ENCODE peak calls at places on chromosomes 4 and X, in ten cellular contexts. One of them, this sample, is unnamed.
A peak's percentile ranks its signal among the peaks of the same experiment; 100 is the strongest.

GRCh38 chr4:140150886-140151699 is 2.9 kb downstream of the MAML3 start:
- DNase-seq in GM23338: peak; percentile 94
- DNase-seq in SK-N-SH: peak; percentile 84
- DNase-seq in OCI-LY7: peak; percentile 83
- DNase-seq in A549: peak; percentile 55
- DNase-seq in hepatocyte: peak; percentile 93
- DNase-seq in neural progenitor cell: peak; percentile 93
- DNase-seq in PC-3: peak; percentile 86
- DNase-seq in neuronal stem cell: peak; percentile 91
- DNase-seq in fibroblast of lung: peak; percentile 97
- DNase-seq in this sample: peak; percentile 90

GRCh38 chr4:182294436-182294835 is 51.2 kb downstream of the TENM3 start:
- DNase-seq in fibroblast of lung: no peak
- DNase-seq in hepatocyte: no peak
- DNase-seq in PC-3: no peak
- DNase-seq in neuronal stem cell: no peak
- DNase-seq in OCI-LY7: no peak
- DNase-seq in neural progenitor cell: no peak
- DNase-seq in SK-N-SH: no peak
- DNase-seq in A549: no peak
- DNase-seq in GM23338: no peak
- DNase-seq in this sample: no peak

GRCh38 chrX:71175531-71175930 is 30.9 kb downstream of the NLGN3 start:
- DNase-seq in neuronal stem cell: no peak
- DNase-seq in neural progenitor cell: no peak
- DNase-seq in SK-N-SH: no peak
- DNase-seq in A549: no peak
- DNase-seq in PC-3: no peak
- DNase-seq in fibroblast of lung: no peak
- DNase-seq in OCI-LY7: no peak
- DNase-seq in hepatocyte: no peak
- DNase-seq in GM23338: no peak
- DNase-seq in this sample: no peak

GRCh38 chr4:154606728-154607723 is 5.4 kb downstream of the FGG start:
- DNase-seq in hepatocyte: no peak
- DNase-seq in GM23338: no peak
- DNase-seq in neuronal stem cell: no peak
- DNase-seq in A549: no peak
- DNase-seq in OCI-LY7: no peak
- DNase-seq in neural progenitor cell: no peak
- DNase-seq in PC-3: no peak
- DNase-seq in SK-N-SH: no peak
- DNase-seq in fibroblast of lung: no peak
- DNase-seq in this sample: no peak

GRCh38 chrX:138946941-138947340 is 235.4 kb upstream of the FGF13 start:
- DNase-seq in PC-3: peak; percentile 24
- DNase-seq in OCI-LY7: no peak
- DNase-seq in SK-N-SH: no peak
- DNase-seq in neural progenitor cell: no peak
- DNase-seq in A549: no peak
- DNase-seq in fibroblast of lung: no peak
- DNase-seq in GM23338: no peak
- DNase-seq in hepatocyte: no peak
- DNase-seq in neuronal stem cell: no peak
- DNase-seq in this sample: no peak

GRCh38 chr4:3521621-3522325 is 10.4 kb downstream of the LRPAP1 start:
- DNase-seq in neural progenitor cell: no peak
- DNase-seq in neuronal stem cell: no peak
- DNase-seq in GM23338: no peak
- DNase-seq in SK-N-SH: no peak
- DNase-seq in fibroblast of lung: no peak
- DNase-seq in hepatocyte: no peak
- DNase-seq in PC-3: no peak
- DNase-seq in OCI-LY7: no peak
- DNase-seq in A549: no peak
- DNase-seq in this sample: no peak

GRCh38 chrX:96386325-96386724 is 298.3 kb upstream of the DIAPH2 start:
- DNase-seq in neuronal stem cell: no peak
- DNase-seq in SK-N-SH: no peak
- DNase-seq in OCI-LY7: no peak
- DNase-seq in neural progenitor cell: no peak
- DNase-seq in hepatocyte: no peak
- DNase-seq in PC-3: no peak
- DNase-seq in A549: no peak
- DNase-seq in GM23338: no peak
- DNase-seq in fibroblast of lung: no peak
- DNase-seq in this sample: peak; percentile 88

GRCh38 chrX:19347916-19348315 is 4.2 kb downstream of the PDHA1 start:
- DNase-seq in hepatocyte: no peak
- DNase-seq in neuronal stem cell: no peak
- DNase-seq in SK-N-SH: no peak
- DNase-seq in PC-3: no peak
- DNase-seq in A549: no peak
- DNase-seq in neural progenitor cell: no peak
- DNase-seq in OCI-LY7: no peak
- DNase-seq in fibroblast of lung: no peak
- DNase-seq in GM23338: no peak
- DNase-seq in this sample: no peak

GRCh38 chrX:53440631-53441517 is 6.7 kb upstream of the HSD17B10 start:
- DNase-seq in A549: peak; percentile 37
- DNase-seq in SK-N-SH: peak; percentile 27
- DNase-seq in fibroblast of lung: peak; percentile 73
- DNase-seq in hepatocyte: peak; percentile 53
- DNase-seq in OCI-LY7: no peak
- DNase-seq in PC-3: peak; percentile 72
- DNase-seq in neural progenitor cell: peak; percentile 36
- DNase-seq in GM23338: peak; percentile 30
- DNase-seq in neuronal stem cell: no peak
- DNase-seq in this sample: no peak

GRCh38 chr4:142708231-142708630 is 137.9 kb downstream of the INPP4B start:
- DNase-seq in PC-3: no peak
- DNase-seq in A549: no peak
- DNase-seq in GM23338: peak; percentile 63
- DNase-seq in SK-N-SH: no peak
- DNase-seq in hepatocyte: no peak
- DNase-seq in OCI-LY7: no peak
- DNase-seq in fibroblast of lung: no peak
- DNase-seq in neuronal stem cell: no peak
- DNase-seq in neural progenitor cell: no peak
- DNase-seq in this sample: no peak

GRCh38 chr4:97507587-97508245 is 635.6 kb downstream of the STPG2 start:
- DNase-seq in A549: no peak
- DNase-seq in SK-N-SH: no peak
- DNase-seq in PC-3: peak; percentile 55
- DNase-seq in neuronal stem cell: no peak
- DNase-seq in OCI-LY7: no peak
- DNase-seq in neural progenitor cell: no peak
- DNase-seq in hepatocyte: no peak
- DNase-seq in GM23338: peak; percentile 8
- DNase-seq in fibroblast of lung: no peak
- DNase-seq in this sample: no peak

GRCh38 chrX:155148724-155149537 is 67.3 kb upstream of the VBP1 start:
- DNase-seq in neuronal stem cell: peak; percentile 0
- DNase-seq in hepatocyte: no peak
- DNase-seq in fibroblast of lung: peak; percentile 16
- DNase-seq in neural progenitor cell: peak; percentile 45
- DNase-seq in PC-3: peak; percentile 40
- DNase-seq in A549: peak; percentile 5
- DNase-seq in SK-N-SH: peak; percentile 14
- DNase-seq in OCI-LY7: peak; percentile 17
- DNase-seq in GM23338: peak; percentile 65
- DNase-seq in this sample: no peak

GRCh38 chrX:10137516-10137915 is 19.3 kb upstream of the CLCN4 start:
- DNase-seq in neural progenitor cell: no peak
- DNase-seq in hepatocyte: no peak
- DNase-seq in GM23338: no peak
- DNase-seq in SK-N-SH: no peak
- DNase-seq in PC-3: no peak
- DNase-seq in neuronal stem cell: no peak
- DNase-seq in OCI-LY7: no peak
- DNase-seq in A549: no peak
- DNase-seq in fibroblast of lung: no peak
- DNase-seq in this sample: no peak

GRCh38 chr4:168509786-168510185 is 12.9 kb downstream of the PALLD start:
- DNase-seq in OCI-LY7: no peak
- DNase-seq in GM23338: no peak
- DNase-seq in neural progenitor cell: no peak
- DNase-seq in PC-3: no peak
- DNase-seq in A549: no peak
- DNase-seq in neuronal stem cell: no peak
- DNase-seq in fibroblast of lung: peak; percentile 90
- DNase-seq in SK-N-SH: no peak
- DNase-seq in hepatocyte: no peak
- DNase-seq in this sample: no peak

GRCh38 chr4:125750827-125751466 is 436.2 kb downstream of the FAT4 start:
- DNase-seq in SK-N-SH: peak; percentile 29
- DNase-seq in neural progenitor cell: peak; percentile 70
- DNase-seq in A549: peak; percentile 17
- DNase-seq in OCI-LY7: no peak
- DNase-seq in GM23338: peak; percentile 80
- DNase-seq in hepatocyte: peak; percentile 43
- DNase-seq in neuronal stem cell: peak; percentile 41
- DNase-seq in fibroblast of lung: peak; percentile 69
- DNase-seq in PC-3: peak; percentile 62
- DNase-seq in this sample: no peak

DNA sequence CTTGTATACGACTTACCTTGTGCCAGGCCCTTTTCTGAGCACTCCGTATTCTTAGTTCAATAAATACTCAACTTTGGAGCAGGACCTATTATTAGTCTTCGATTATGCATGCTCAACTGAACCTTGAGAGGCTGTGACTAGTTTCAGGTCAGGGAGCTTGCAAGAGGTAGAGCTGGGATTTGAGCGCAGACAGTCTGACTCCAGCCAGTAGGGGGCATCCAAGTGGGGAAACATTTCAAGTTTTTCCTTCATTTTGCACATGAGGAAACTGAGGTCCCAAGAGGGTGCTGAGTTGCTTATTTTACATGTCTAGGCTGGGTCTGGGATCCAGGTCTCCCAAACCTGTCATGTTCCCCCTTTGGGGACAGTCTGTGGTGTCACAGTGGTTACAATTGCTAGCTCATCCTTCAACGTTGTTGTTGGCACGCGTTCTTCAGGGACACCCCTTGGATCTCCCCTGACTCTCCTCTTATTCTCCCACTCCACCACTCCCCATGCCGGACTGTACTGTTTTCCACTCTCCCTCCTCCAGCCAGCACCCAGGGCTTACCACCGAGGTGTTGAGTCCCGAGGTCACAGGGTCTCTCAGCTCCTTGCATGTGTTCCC is 6.7 kb upstream of the PRICKLE3 start:
- DNase-seq in PC-3: peak; percentile 41
- DNase-seq in neural progenitor cell: peak; percentile 60
- DNase-seq in GM23338: peak; percentile 67
- DNase-seq in SK-N-SH: no peak
- DNase-seq in neuronal stem cell: no peak
- DNase-seq in A549: no peak
- DNase-seq in fibroblast of lung: peak; percentile 21
- DNase-seq in hepatocyte: no peak
- DNase-seq in OCI-LY7: peak; percentile 49
- DNase-seq in this sample: peak; percentile 32
- H3K4me2 ChIP-seq in PC-3: peak overlapping the region; percentile 84
- H3K4me2 ChIP-seq in neural progenitor cell: no peak overlapping the region
- H3K4me2 ChIP-seq in GM23338: no peak overlapping the region
- H3K4me2 ChIP-seq in SK-N-SH: no peak overlapping the region
- H3K4me2 ChIP-seq in neuronal stem cell: no peak overlapping the region
- H3K4me2 ChIP-seq in A549: no peak overlapping the region
- H3K4me2 ChIP-seq in fibroblast of lung: no peak overlapping the region
- H3K4me2 ChIP-seq in hepatocyte: no peak overlapping the region
- H3K4me2 ChIP-seq in OCI-LY7: peak overlapping the region; percentile 71
- H3K4me2 ChIP-seq in this sample: no peak overlapping the region

GRCh38 chrX:43716696-43717095 is 60.6 kb downstream of the MAOA start:
- DNase-seq in fibroblast of lung: no peak
- DNase-seq in neural progenitor cell: no peak
- DNase-seq in PC-3: peak; percentile 52
- DNase-seq in neuronal stem cell: no peak
- DNase-seq in OCI-LY7: no peak
- DNase-seq in GM23338: no peak
- DNase-seq in A549: no peak
- DNase-seq in SK-N-SH: no peak
- DNase-seq in hepatocyte: no peak
- DNase-seq in this sample: no peak
- H3K4me2 ChIP-seq in fibroblast of lung: no peak overlapping the region
- H3K4me2 ChIP-seq in neural progenitor cell: no peak overlapping the region
- H3K4me2 ChIP-seq in PC-3: no peak overlapping the region
- H3K4me2 ChIP-seq in neuronal stem cell: no peak overlapping the region
- H3K4me2 ChIP-seq in OCI-LY7: no peak overlapping the region
- H3K4me2 ChIP-seq in GM23338: no peak overlapping the region
- H3K4me2 ChIP-seq in A549: no peak overlapping the region
- H3K4me2 ChIP-seq in SK-N-SH: no peak overlapping the region
- H3K4me2 ChIP-seq in hepatocyte: no peak overlapping the region
- H3K4me2 ChIP-seq in this sample: no peak overlapping the region

GRCh38 chrX:118698516-118699247 is 28.7 kb upstream of the IL13RA1 start:
- DNase-seq in neuronal stem cell: no peak
- DNase-seq in PC-3: peak; percentile 32
- DNase-seq in A549: no peak
- DNase-seq in OCI-LY7: peak; percentile 39
- DNase-seq in fibroblast of lung: no peak
- DNase-seq in GM23338: no peak
- DNase-seq in SK-N-SH: no peak
- DNase-seq in hepatocyte: no peak
- DNase-seq in neural progenitor cell: no peak
- DNase-seq in this sample: no peak
- H3K4me2 ChIP-seq in neuronal stem cell: no peak overlapping the region
- H3K4me2 ChIP-seq in PC-3: no peak overlapping the region
- H3K4me2 ChIP-seq in A549: no peak overlapping the region
- H3K4me2 ChIP-seq in OCI-LY7: peak overlapping the region; percentile 19
- H3K4me2 ChIP-seq in fibroblast of lung: no peak overlapping the region
- H3K4me2 ChIP-seq in GM23338: no peak overlapping the region
- H3K4me2 ChIP-seq in SK-N-SH: no peak overlapping the region
- H3K4me2 ChIP-seq in hepatocyte: no peak overlapping the region
- H3K4me2 ChIP-seq in neural progenitor cell: no peak overlapping the region
- H3K4me2 ChIP-seq in this sample: no peak overlapping the region

GRCh38 chr4:131426023-131426758 is 1722.9 kb upstream of the PCDH10 start:
- DNase-seq in neural progenitor cell: no peak
- DNase-seq in SK-N-SH: no peak
- DNase-seq in hepatocyte: no peak
- DNase-seq in OCI-LY7: no peak
- DNase-seq in neuronal stem cell: no peak
- DNase-seq in PC-3: no peak
- DNase-seq in A549: no peak
- DNase-seq in fibroblast of lung: no peak
- DNase-seq in GM23338: no peak
- DNase-seq in this sample: no peak

GRCh38 chr4:131427000-131427399 is 1722.1 kb upstream of the PCDH10 start:
- DNase-seq in GM23338: peak; percentile 2
- DNase-seq in neural progenitor cell: no peak
- DNase-seq in SK-N-SH: no peak
- DNase-seq in fibroblast of lung: no peak
- DNase-seq in PC-3: no peak
- DNase-seq in neuronal stem cell: no peak
- DNase-seq in A549: no peak
- DNase-seq in hepatocyte: no peak
- DNase-seq in OCI-LY7: no peak
- DNase-seq in this sample: no peak

DNA sequence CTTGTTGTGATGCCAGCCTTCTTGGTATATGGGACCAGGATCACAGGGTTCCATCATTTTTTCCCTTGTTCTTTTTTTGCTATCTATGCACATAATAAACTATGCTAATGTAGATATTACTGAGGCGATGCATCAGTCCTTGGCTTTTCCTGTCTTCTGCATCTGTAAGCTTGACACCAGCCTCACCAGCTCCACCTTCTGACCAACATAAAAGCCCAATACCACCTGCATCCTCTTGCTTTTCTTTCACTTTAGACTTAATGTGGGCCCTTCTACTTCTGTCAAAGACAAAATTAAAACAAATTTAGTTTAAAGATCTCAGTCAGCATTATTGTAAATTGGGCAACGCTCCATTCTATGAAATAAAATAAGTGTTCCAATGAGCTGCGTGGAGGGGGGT is 1718.8 kb upstream of the PCDH10 start:
- DNase-seq in A549: no peak
- DNase-seq in fibroblast of lung: no peak
- DNase-seq in neural progenitor cell: no peak
- DNase-seq in OCI-LY7: peak; percentile 30
- DNase-seq in neuronal stem cell: no peak
- DNase-seq in SK-N-SH: no peak
- DNase-seq in GM23338: peak; percentile 22
- DNase-seq in hepatocyte: no peak
- DNase-seq in PC-3: peak; percentile 10
- DNase-seq in this sample: peak; percentile 39
- H3K4me2 ChIP-seq in A549: no peak overlapping the region
- H3K4me2 ChIP-seq in fibroblast of lung: no peak overlapping the region
- H3K4me2 ChIP-seq in neural progenitor cell: no peak overlapping the region
- H3K4me2 ChIP-seq in OCI-LY7: peak overlapping the region; percentile 35
- H3K4me2 ChIP-seq in neuronal stem cell: no peak overlapping the region
- H3K4me2 ChIP-seq in SK-N-SH: peak overlapping the region; percentile 24
- H3K4me2 ChIP-seq in GM23338: no peak overlapping the region
- H3K4me2 ChIP-seq in hepatocyte: no peak overlapping the region
- H3K4me2 ChIP-seq in PC-3: no peak overlapping the region
- H3K4me2 ChIP-seq in this sample: peak overlapping the region; percentile 50